ENCODE peak calls at places on chromosomes 16 and 17, in seven cellular contexts. One of them, this sample, is unnamed. For H3K36me3, the result is how much of the 10 kb centered on the place peaks cover.

GRCh38 chr17:67974186-67974585 is 22.1 kb downstream of the C17orf58 start:
- DNase-seq in CD8-positive, alpha-beta T cell: no peak
- DNase-seq in DND-41: no peak
- DNase-seq in ovary: no peak
- DNase-seq in fibroblast of lung: no peak
- DNase-seq in stomach: no peak
- DNase-seq in pancreas: no peak
- DNase-seq in this sample: no peak

GRCh38 chr16:85936761-85937343 is 37.9 kb downstream of the IRF8 start:
- DNase-seq in CD8-positive, alpha-beta T cell: peak
- DNase-seq in DND-41: no peak
- DNase-seq in ovary: no peak
- DNase-seq in fibroblast of lung: peak
- DNase-seq in stomach: no peak
- DNase-seq in pancreas: no peak
- DNase-seq in this sample: no peak

GRCh38 chr17:77324227-77324626 is 183.5 kb downstream of the SEC14L1 start:
- DNase-seq in CD8-positive, alpha-beta T cell: no peak
- DNase-seq in DND-41: no peak
- DNase-seq in ovary: peak
- DNase-seq in fibroblast of lung: no peak
- DNase-seq in stomach: peak
- DNase-seq in pancreas: no peak
- DNase-seq in this sample: no peak

GRCh38 chr16:8905168-8905762 is 23.1 kb downstream of the LITAFD start:
- DNase-seq in CD8-positive, alpha-beta T cell: no peak
- DNase-seq in DND-41: no peak
- DNase-seq in ovary: no peak
- DNase-seq in fibroblast of lung: peak
- DNase-seq in stomach: no peak
- DNase-seq in pancreas: no peak
- DNase-seq in this sample: no peak

GRCh38 chr16:66695474-66695934 is 1.0 kb downstream of the CMTM4 start:
- DNase-seq in CD8-positive, alpha-beta T cell: no peak
- DNase-seq in DND-41: peak
- DNase-seq in ovary: no peak
- DNase-seq in fibroblast of lung: no peak
- DNase-seq in stomach: no peak
- DNase-seq in pancreas: no peak
- DNase-seq in this sample: no peak

GRCh38 chr16:23948949-23949392 is 113.2 kb downstream of the PRKCB start:
- DNase-seq in CD8-positive, alpha-beta T cell: peak
- DNase-seq in DND-41: no peak
- DNase-seq in ovary: no peak
- DNase-seq in fibroblast of lung: no peak
- DNase-seq in stomach: peak
- DNase-seq in pancreas: no peak
- DNase-seq in this sample: no peak

GRCh38 chr17:4604111-4604644 is 19.8 kb downstream of the SMTNL2 start:
- DNase-seq in CD8-positive, alpha-beta T cell: no peak
- DNase-seq in DND-41: no peak
- DNase-seq in ovary: peak
- DNase-seq in fibroblast of lung: peak
- DNase-seq in stomach: peak
- DNase-seq in pancreas: no peak
- DNase-seq in this sample: no peak

GRCh38 chr17:68732301-68732749 is 131.2 kb upstream of the FAM20A start:
- DNase-seq in CD8-positive, alpha-beta T cell: no peak
- DNase-seq in DND-41: no peak
- DNase-seq in ovary: no peak
- DNase-seq in fibroblast of lung: no peak
- DNase-seq in stomach: no peak
- DNase-seq in pancreas: no peak
- DNase-seq in this sample: peak

GRCh38 chr16:48432136-48432535 is 46.9 kb upstream of the SIAH1 start:
- DNase-seq in CD8-positive, alpha-beta T cell: no peak
- DNase-seq in DND-41: no peak
- DNase-seq in ovary: no peak
- DNase-seq in fibroblast of lung: no peak
- DNase-seq in stomach: no peak
- DNase-seq in pancreas: no peak
- DNase-seq in this sample: no peak

GRCh38 chr17:66580178-66580577 is 254.7 kb upstream of the CACNG5 start:
- DNase-seq in CD8-positive, alpha-beta T cell: no peak
- DNase-seq in DND-41: no peak
- DNase-seq in ovary: peak
- DNase-seq in fibroblast of lung: peak
- DNase-seq in stomach: peak
- DNase-seq in pancreas: no peak
- DNase-seq in this sample: no peak

GRCh38 chr17:43556292-43556691 is 10.2 kb upstream of the ETV4 start:
- DNase-seq in CD8-positive, alpha-beta T cell: no peak
- DNase-seq in DND-41: no peak
- DNase-seq in ovary: no peak
- DNase-seq in fibroblast of lung: no peak
- DNase-seq in stomach: peak
- DNase-seq in pancreas: no peak
- DNase-seq in this sample: peak

GRCh38 chr16:30748634-30749445 is 615 bp downstream of the PHKG2 start:
- DNase-seq in CD8-positive, alpha-beta T cell: peak
- DNase-seq in DND-41: no peak
- DNase-seq in ovary: peak
- DNase-seq in fibroblast of lung: peak
- DNase-seq in stomach: no peak
- DNase-seq in pancreas: peak
- DNase-seq in this sample: peak

GRCh38 chr17:65933290-65933689 is 258.6 kb downstream of the CEP112 start:
- DNase-seq in CD8-positive, alpha-beta T cell: no peak
- DNase-seq in DND-41: no peak
- DNase-seq in ovary: no peak
- DNase-seq in fibroblast of lung: no peak
- DNase-seq in stomach: no peak
- DNase-seq in pancreas: no peak
- DNase-seq in this sample: no peak

GRCh38 chr17:14156689-14157088 is 80.0 kb downstream of the CDRT15 start:
- DNase-seq in CD8-positive, alpha-beta T cell: no peak
- DNase-seq in DND-41: no peak
- DNase-seq in ovary: no peak
- DNase-seq in fibroblast of lung: peak
- DNase-seq in stomach: no peak
- DNase-seq in pancreas: no peak
- DNase-seq in this sample: no peak

GRCh38 chr16:28317040-28317880 is 24.9 kb downstream of the SBK1 start:
- DNase-seq in CD8-positive, alpha-beta T cell: peak
- DNase-seq in DND-41: peak
- DNase-seq in ovary: peak
- DNase-seq in fibroblast of lung: peak
- DNase-seq in stomach: peak
- DNase-seq in pancreas: no peak
- DNase-seq in this sample: peak

GRCh38 chr17:4675791-4676190 is 28.1 kb downstream of the PELP1 start:
- DNase-seq in CD8-positive, alpha-beta T cell: no peak
- DNase-seq in DND-41: no peak
- DNase-seq in ovary: no peak
- DNase-seq in fibroblast of lung: no peak
- DNase-seq in stomach: no peak
- DNase-seq in pancreas: no peak
- DNase-seq in this sample: no peak

DNA sequence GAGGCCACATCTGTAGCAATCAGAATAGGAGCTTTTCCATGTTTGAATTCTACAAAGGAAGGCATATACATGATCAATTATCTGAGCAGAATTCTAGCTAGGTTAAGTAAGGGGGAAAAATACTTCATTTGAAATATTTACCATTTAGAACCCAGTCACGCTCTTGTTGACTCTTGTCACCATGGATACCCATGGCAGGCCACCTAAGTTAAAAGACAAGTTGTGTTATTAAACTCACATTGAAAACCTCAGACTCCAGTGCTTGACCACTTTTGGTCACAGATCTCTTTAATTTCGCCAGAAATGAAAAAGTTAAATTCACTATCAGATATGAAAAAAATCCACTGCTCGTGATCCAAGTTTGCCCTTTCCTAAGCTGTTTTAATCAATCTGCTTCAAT is 4.1 kb downstream of the DDX5 start:
- DNase-seq in CD8-positive, alpha-beta T cell: no peak
- DNase-seq in DND-41: no peak
- DNase-seq in ovary: no peak
- DNase-seq in fibroblast of lung: no peak
- DNase-seq in stomach: no peak
- DNase-seq in pancreas: no peak
- DNase-seq in this sample: no peak
- H3K4me3 ChIP-seq in CD8-positive, alpha-beta T cell: no peak
- H3K4me3 ChIP-seq in DND-41: no peak
- H3K4me3 ChIP-seq in ovary: no peak
- H3K4me3 ChIP-seq in fibroblast of lung: no peak
- H3K4me3 ChIP-seq in stomach: peak
- H3K4me3 ChIP-seq in pancreas: no peak
- H3K4me3 ChIP-seq in this sample: no peak

DNA sequence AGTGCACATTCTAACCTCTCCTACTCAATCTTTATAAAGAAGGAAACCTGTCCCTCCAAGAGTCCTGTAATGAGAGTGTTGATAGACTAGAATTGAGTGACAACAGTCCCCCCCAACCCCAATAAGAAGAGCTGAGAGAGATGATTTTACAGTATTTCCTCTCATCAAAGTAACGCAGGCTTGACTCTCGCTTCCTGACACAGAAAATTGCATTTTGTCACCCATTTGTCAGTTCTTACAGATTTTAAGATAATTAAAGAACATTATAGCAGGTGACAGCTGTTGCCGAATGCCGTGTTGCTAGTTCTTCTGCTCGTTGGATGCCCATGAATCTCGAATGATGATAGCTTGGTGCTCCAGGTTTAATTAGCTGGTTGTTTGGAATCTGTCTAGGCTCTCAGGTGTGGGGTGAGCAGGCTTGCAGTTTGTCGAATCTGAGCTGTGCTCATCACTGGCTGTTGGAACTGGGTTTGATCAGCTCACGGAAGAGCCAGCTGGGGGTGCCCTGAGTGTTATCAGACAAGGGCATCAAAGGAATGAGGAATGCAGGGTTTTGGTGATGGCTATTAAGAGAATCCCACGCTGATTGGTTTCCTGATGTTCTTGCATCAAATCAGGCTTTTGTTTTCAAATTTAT is 84.8 kb upstream of the CPHXL start:
- DNase-seq in CD8-positive, alpha-beta T cell: no peak
- DNase-seq in DND-41: no peak
- DNase-seq in ovary: no peak
- DNase-seq in fibroblast of lung: no peak
- DNase-seq in stomach: no peak
- DNase-seq in pancreas: no peak
- DNase-seq in this sample: no peak
- H3K36me3 ChIP-seq in CD8-positive, alpha-beta T cell: under half
- H3K36me3 ChIP-seq in DND-41: under half
- H3K36me3 ChIP-seq in ovary: under half
- H3K36me3 ChIP-seq in fibroblast of lung: under half
- H3K36me3 ChIP-seq in stomach: under half
- H3K36me3 ChIP-seq in pancreas: under half
- H3K36me3 ChIP-seq in this sample: under half

DNA sequence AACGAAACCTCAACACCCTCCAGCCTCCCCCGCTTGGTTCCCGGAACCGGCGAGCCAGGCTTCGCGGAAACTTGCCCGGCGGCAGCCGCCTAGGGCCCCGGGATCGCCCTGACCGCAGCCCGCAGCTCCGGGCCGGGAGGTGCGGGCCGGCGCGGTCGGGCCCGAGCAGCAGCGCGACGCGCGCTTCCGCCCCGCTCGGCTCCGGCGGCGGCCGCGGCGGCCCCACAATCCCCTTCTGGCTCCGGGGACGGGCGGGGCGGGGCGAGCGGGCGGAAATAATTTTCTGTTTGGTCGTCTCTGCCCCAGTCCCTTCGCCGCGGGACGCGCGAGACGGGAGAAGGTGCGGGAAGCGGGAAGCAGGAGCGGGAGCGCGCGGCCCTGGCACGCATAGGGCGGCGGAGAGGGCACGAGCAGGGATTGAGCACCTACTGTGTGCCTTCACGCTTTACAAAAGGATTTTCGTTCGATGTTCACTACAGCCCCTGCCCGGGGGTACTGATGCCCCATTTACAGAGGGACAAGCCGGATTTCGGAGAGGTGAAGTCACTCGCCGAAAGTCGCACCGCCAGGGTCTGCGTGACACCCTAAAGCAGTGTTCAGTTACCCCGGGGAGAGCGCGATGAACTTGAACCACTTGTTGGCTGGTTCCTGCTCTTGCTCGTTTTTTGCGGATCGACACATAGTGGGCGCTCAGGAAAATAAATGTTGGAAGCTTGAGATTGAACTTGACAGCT is 2.7 kb upstream of the MLLT6 start:
- DNase-seq in CD8-positive, alpha-beta T cell: peak
- DNase-seq in DND-41: peak
- DNase-seq in ovary: peak
- DNase-seq in fibroblast of lung: peak
- DNase-seq in stomach: peak
- DNase-seq in pancreas: peak
- DNase-seq in this sample: peak
- H3K4me3 ChIP-seq in CD8-positive, alpha-beta T cell: peak
- H3K4me3 ChIP-seq in DND-41: peak
- H3K4me3 ChIP-seq in ovary: peak
- H3K4me3 ChIP-seq in fibroblast of lung: peak
- H3K4me3 ChIP-seq in stomach: peak
- H3K4me3 ChIP-seq in pancreas: peak
- H3K4me3 ChIP-seq in this sample: peak

GRCh38 chr16:22320572-22321339 is 23.5 kb downstream of the POLR3E start:
- DNase-seq in CD8-positive, alpha-beta T cell: no peak
- DNase-seq in DND-41: no peak
- DNase-seq in ovary: no peak
- DNase-seq in fibroblast of lung: no peak
- DNase-seq in stomach: no peak
- DNase-seq in pancreas: no peak
- DNase-seq in this sample: no peak
- H3K36me3 ChIP-seq in CD8-positive, alpha-beta T cell: under half
- H3K36me3 ChIP-seq in DND-41: half or more
- H3K36me3 ChIP-seq in ovary: under half
- H3K36me3 ChIP-seq in fibroblast of lung: under half
- H3K36me3 ChIP-seq in stomach: half or more
- H3K36me3 ChIP-seq in pancreas: under half
- H3K36me3 ChIP-seq in this sample: under half

GRCh38 chr17:40065041-40065770 is 2.4 kb downstream of the THRA start:
- DNase-seq in CD8-positive, alpha-beta T cell: no peak
- DNase-seq in DND-41: no peak
- DNase-seq in ovary: peak
- DNase-seq in fibroblast of lung: peak
- DNase-seq in stomach: no peak
- DNase-seq in pancreas: peak
- DNase-seq in this sample: no peak
- H3K4me3 ChIP-seq in CD8-positive, alpha-beta T cell: peak
- H3K4me3 ChIP-seq in DND-41: no peak
- H3K4me3 ChIP-seq in ovary: peak
- H3K4me3 ChIP-seq in fibroblast of lung: peak
- H3K4me3 ChIP-seq in stomach: peak
- H3K4me3 ChIP-seq in pancreas: no peak
- H3K4me3 ChIP-seq in this sample: no peak